ENCODE peak calls at places on chromosomes 6 and 20, in eight cellular contexts. K, T, S, Q, X, E, W and O are unnamed samples.

GRCh38 chr6:93165850-93166249 is 253.5 kb downstream of the EPHA7 start:
- DNase-seq in K (no peak), T (no peak), S (no peak), Q (no peak), X (no peak), E (peak; percentile 81), W (no peak), O (no peak)

GRCh38 chr6:150056156-150056555 is 12.8 kb downstream of the ULBP3 start:
- DNase-seq in K (no peak), T (no peak), S (no peak), Q (no peak), X (no peak), E (no peak), W (no peak), O (no peak)

GRCh38 chr6:329888-330691 is 37.8 kb downstream of the DUSP22 start:
- DNase-seq in K (no peak), T (peak; percentile 81), S (no peak), Q (no peak), X (no peak), E (no peak), W (no peak), O (peak; percentile 59)

GRCh38 chr20:13105864-13106457 is 97.2 kb downstream of the SPTLC3 start:
- DNase-seq in K (no peak), T (peak; percentile 40), S (no peak), Q (no peak), X (peak; percentile 32), E (peak; percentile 8), W (no peak), O (peak; percentile 29)

GRCh38 chr6:95923518-95923917 is 92.3 kb upstream of the FUT9 start:
- DNase-seq in K (no peak), T (no peak), S (no peak), Q (no peak), X (no peak), E (no peak), W (no peak), O (peak; percentile 44)

GRCh38 chr20:50540620-50541605 is 30.7 kb downstream of the PTPN1 start:
- DNase-seq in K (no peak), T (peak; percentile 24), S (no peak), Q (no peak), X (no peak), E (no peak), W (no peak), O (peak; percentile 96)

GRCh38 chr6:167093922-167094432 is 28.9 kb upstream of the CCR6 start:
- DNase-seq in K (peak; percentile 30), T (no peak), S (no peak), Q (no peak), X (no peak), E (no peak), W (no peak), O (no peak)

GRCh38 chr6:111480988-111481830 is 1.8 kb downstream of the REV3L start:
- DNase-seq in K (no peak), T (peak; percentile 67), S (no peak), Q (no peak), X (no peak), E (no peak), W (no peak), O (no peak)

GRCh38 chr6:125791151-125791819 is 525 bp downstream of the NCOA7 start:
- DNase-seq in K (no peak), T (peak; percentile 75), S (no peak), Q (peak; percentile 30), X (no peak), E (no peak), W (peak; percentile 76), O (peak; percentile 57)

GRCh38 chr6:72530750-72531149 is 91.1 kb upstream of the KCNQ5 start:
- DNase-seq in K (no peak), T (no peak), S (no peak), Q (no peak), X (no peak), E (no peak), W (no peak), O (no peak)

GRCh38 chr6:123022980-123023379 is 26.9 kb downstream of the CLVS2 start:
- DNase-seq in K (no peak), T (peak; percentile 78), S (no peak), Q (no peak), X (no peak), E (no peak), W (no peak), O (peak; percentile 56)

GRCh38 chr6:139370047-139370706 is 4.3 kb downstream of the CITED2 start:
- DNase-seq in K (no peak), T (peak; percentile 54), S (peak; percentile 86), Q (peak; percentile 48), X (peak; percentile 4), E (no peak), W (no peak), O (peak; percentile 50)

GRCh38 chr6:111256646-111257045 is 169.3 kb downstream of the SLC16A10 start:
- DNase-seq in K (no peak), T (peak; percentile 25), S (no peak), Q (no peak), X (no peak), E (no peak), W (no peak), O (peak; percentile 24)

GRCh38 chr6:91539451-91539850 is 952.6 kb upstream of the MAP3K7 start:
- DNase-seq in K (no peak), T (no peak), S (no peak), Q (peak; percentile 58), X (peak; percentile 14), E (no peak), W (no peak), O (no peak)

GRCh38 chr6:106490453-106490852 is 129.9 kb downstream of the CRYBG1 start:
- DNase-seq in K (no peak), T (no peak), S (no peak), Q (no peak), X (no peak), E (no peak), W (no peak), O (no peak)

GRCh38 chr6:144310761-144311160 is 25.6 kb downstream of the UTRN start:
- DNase-seq in K (no peak), T (no peak), S (no peak), Q (no peak), X (no peak), E (no peak), W (no peak), O (no peak)

GRCh38 chr6:43428874-43429273 is 1.5 kb downstream of the ABCC10 start:
- DNase-seq in K (no peak), T (no peak), S (no peak), Q (no peak), X (no peak), E (no peak), W (no peak), O (no peak)

GRCh38 chr6:106886922-106887797 is 87.4 kb downstream of the CD24 start:
- DNase-seq in K (no peak), T (no peak), S (no peak), Q (no peak), X (peak; percentile 44), E (no peak), W (no peak), O (peak; percentile 53)

GRCh38 chr20:63501818-63502670 is 3.2 kb upstream of the EEF1A2 start:
- DNase-seq in K (no peak), T (peak; percentile 90), S (no peak), Q (peak; percentile 15), X (peak; percentile 70), E (no peak), W (no peak), O (peak; percentile 48)

GRCh38 chr20:53639647-53640440 is 46.2 kb upstream of the ZNF217 start:
- DNase-seq in K (no peak), T (no peak), S (no peak), Q (no peak), X (no peak), E (peak; percentile 87), W (no peak), O (no peak)

GRCh38 chr6:107493158-107494057 is 3.5 kb downstream of the SOBP start:
- DNase-seq in K (no peak), T (peak; percentile 95), S (no peak), Q (no peak), X (peak; percentile 26), E (no peak), W (no peak), O (no peak)

GRCh38 chr6:106181664-106182418 is 95.7 kb downstream of the PRDM1 start:
- DNase-seq in K (no peak), T (no peak), S (peak; percentile 47), Q (no peak), X (no peak), E (no peak), W (no peak), O (no peak)

GRCh38 chr6:119727504-119728219 is 378.1 kb upstream of the MAN1A1 start:
- DNase-seq in K (no peak), T (no peak), S (no peak), Q (no peak), X (no peak), E (no peak), W (no peak), O (peak; percentile 95)

GRCh38 chr6:36154286-36154685 is 24.0 kb downstream of the MAPK13 start:
- DNase-seq in K (no peak), T (no peak), S (no peak), Q (no peak), X (no peak), E (peak; percentile 46), W (no peak), O (peak; percentile 32)

GRCh38 chr6:169589293-169589692 is 112.5 kb downstream of the WDR27 start:
- DNase-seq in K (no peak), T (no peak), S (no peak), Q (no peak), X (no peak), E (no peak), W (no peak), O (no peak)

GRCh38 chr6:53956804-53957203 is 154.4 kb upstream of the MLIP start:
- DNase-seq in K (no peak), T (no peak), S (no peak), Q (no peak), X (no peak), E (no peak), W (no peak), O (no peak)

GRCh38 chr6:131992557-131992956 is 41.4 kb upstream of the CCN2 start:
- DNase-seq in K (no peak), T (no peak), S (no peak), Q (no peak), X (no peak), E (no peak), W (no peak), O (no peak)

GRCh38 chr6:4581468-4582420 is 194.5 kb upstream of the CDYL start:
- DNase-seq in K (no peak), T (no peak), S (peak; percentile 73), Q (no peak), X (no peak), E (no peak), W (no peak), O (peak; percentile 89)

GRCh38 chr20:347640-348484 is 951 bp downstream of the NRSN2 start:
- DNase-seq in K (peak; percentile 45), T (peak; percentile 99), S (peak; percentile 68), Q (peak; percentile 89), X (peak; percentile 94), E (no peak), W (peak; percentile 90), O (peak; percentile 98)

GRCh38 chr6:149423946-149424440 is 23.9 kb downstream of the SUMO4 start:
- DNase-seq in K (no peak), T (no peak), S (no peak), Q (no peak), X (no peak), E (no peak), W (no peak), O (no peak)

GRCh38 chr20:34997171-34997570 is 41.5 kb downstream of the MYH7B start:
- DNase-seq in K (no peak), T (peak; percentile 91), S (no peak), Q (no peak), X (no peak), E (no peak), W (no peak), O (no peak)

GRCh38 chr6:106360989-106361430 is 493 bp downstream of the CRYBG1 start:
- DNase-seq in K (no peak), T (peak; percentile 60), S (no peak), Q (no peak), X (no peak), E (no peak), W (no peak), O (peak; percentile 36)

GRCh38 chr20:1402149-1402548 is 9.3 kb upstream of the FKBP1A start:
- DNase-seq in K (no peak), T (no peak), S (no peak), Q (no peak), X (no peak), E (no peak), W (no peak), O (no peak)